ENCODE peak calls at places on chromosomes 13 and 19, in five cellular contexts. W, X, Y, R and T are unnamed samples.

GRCh38 chr19:1086618-1087017 is 8.6 kb downstream of the POLR2E start:
- DNase-seq in W (no peak), X (no peak), Y (no peak), R (no peak), T (no peak)

GRCh38 chr13:32638739-32639138 is 52.5 kb downstream of the PDS5B start:
- DNase-seq in R (no peak), X (no peak), Y (no peak), W (no peak), T (no peak)

GRCh38 chr19:48244289-48244688 is 11.4 kb downstream of the CARD8 start:
- DNase-seq in R (peak; percentile 3), W (no peak), X (no peak), Y (peak; percentile 9), T (no peak)

GRCh38 chr19:14632286-14632685 is 42.4 kb downstream of the ADGRE3 start:
- DNase-seq in W (no peak), X (no peak), Y (peak; percentile 42), R (no peak), T (peak; percentile 19)

GRCh38 chr13:27783111-27783510 is 9.2 kb upstream of the GSX1 start:
- DNase-seq in X (no peak), R (no peak), Y (peak; percentile 13), W (no peak), T (peak; percentile 9)

GRCh38 chr13:28012896-28013295 is 24.4 kb upstream of the URAD start:
- DNase-seq in W (no peak), X (no peak), Y (no peak), R (no peak), T (no peak)

GRCh38 chr19:43624933-43625332 is 5.5 kb upstream of the ZNF428 start:
- DNase-seq in X (peak; percentile 69), Y (no peak), R (no peak), W (no peak), T (no peak)

GRCh38 chr13:38767506-38768265 is 80.8 kb downstream of the FREM2 start:
- DNase-seq in R (no peak), X (no peak), Y (no peak), W (peak; percentile 48), T (peak; percentile 99)

GRCh38 chr13:35475960-35476943 is at the start of gene MAB21L1:
- DNase-seq in Y (peak; percentile 96), X (peak; percentile 32), W (no peak), R (no peak), T (peak; percentile 57)

GRCh38 chr19:49145485-49146407 is 9.4 kb downstream of the HRC start:
- DNase-seq in R (peak; percentile 78), W (peak; percentile 83), Y (peak; percentile 72), X (peak; percentile 94), T (peak; percentile 67)

GRCh38 chr13:50078512-50079277 is 63.5 kb downstream of the KCNRG start:
- DNase-seq in Y (no peak), W (no peak), X (no peak), R (no peak), T (no peak)

GRCh38 chr13:108572782-108573211 is 56.6 kb upstream of the MYO16 start:
- DNase-seq in Y (no peak), X (no peak), W (no peak), R (no peak), T (no peak)

GRCh38 chr19:1913781-1914577 is 8.8 kb downstream of the ADAT3 start:
- DNase-seq in X (no peak), Y (no peak), W (no peak), R (no peak), T (no peak)

GRCh38 chr19:39745645-39746044 is 7.8 kb upstream of the CLC start:
- DNase-seq in R (no peak), W (no peak), Y (no peak), X (no peak), T (peak; percentile 42)

GRCh38 chr13:77507931-77508776 is 27.4 kb upstream of the SCEL start:
- DNase-seq in R (peak; percentile 92), Y (peak; percentile 66), X (no peak), W (no peak), T (no peak)

GRCh38 chr13:33259296-33259695 is 26.3 kb downstream of the STARD13 start:
- DNase-seq in W (no peak), Y (peak; percentile 82), X (no peak), R (no peak), T (no peak)

GRCh38 chr19:728011-728410 is 19.3 kb downstream of the PALM start:
- DNase-seq in W (no peak), R (no peak), Y (peak; percentile 30), X (no peak), T (no peak)

GRCh38 chr19:9836021-9836420 is 903 bp downstream of the PIN1 start:
- DNase-seq in R (peak; percentile 38), Y (peak; percentile 64), X (no peak), W (no peak), T (no peak)

GRCh38 chr19:39194832-39195542 is 1.8 kb upstream of the NCCRP1 start:
- DNase-seq in R (no peak), Y (no peak), W (no peak), X (no peak), T (no peak)

GRCh38 chr13:50421457-50422130 is 406.4 kb downstream of the KCNRG start:
- DNase-seq in X (no peak), W (no peak), R (peak; percentile 19), Y (peak; percentile 59), T (no peak)

GRCh38 chr19:12946092-12946845 is 607 bp downstream of the RAD23A start:
- DNase-seq in R (peak; percentile 80), X (peak; percentile 82), Y (peak; percentile 87), W (no peak), T (no peak)

GRCh38 chr19:29528350-29528945 is 2.7 kb downstream of the VSTM2B start:
- DNase-seq in X (peak; percentile 90), Y (peak; percentile 51), R (no peak), W (peak; percentile 17), T (peak; percentile 74)

GRCh38 chr19:46386996-46387712 is 26.2 kb downstream of the CCDC8 start:
- DNase-seq in Y (no peak), R (no peak), X (no peak), W (no peak), T (no peak)

GRCh38 chr13:24271611-24272451 is 37.5 kb upstream of the C1QTNF9 start:
- DNase-seq in X (no peak), R (peak; percentile 68), Y (peak; percentile 80), W (peak; percentile 79), T (peak; percentile 96)

GRCh38 chr13:20118268-20119140 is 42.3 kb downstream of the GJA3 start:
- DNase-seq in W (peak; percentile 84), Y (peak; percentile 65), X (peak; percentile 52), R (no peak), T (no peak)